ENCODE peak calls at places on chromosomes 13 and 19, in five cellular contexts. W is activated CD4-positive, CD25-positive, alpha-beta regulatory T cell treated with anti-CD3 and anti-CD28 coated beads, Interleukin-2, amount 50 U/mL, for 16 hours; A is NCI-H2171 treated with DMSO at 0.1 percent for 48 hours; N is EH; L is LHCN-M2. M is an unnamed sample.

GRCh38 chr19:46634045-46634655 is 1.9 kb downstream of the GNG8 start:
- DNase-seq in A (peak), W (peak), N (peak), L (peak), M (peak)

GRCh38 chr13:45817833-45818232 is 33.7 kb downstream of the SIAH3 start:
- DNase-seq in L (no peak), W (no peak), N (no peak), A (no peak), M (no peak)

GRCh38 chr19:44050740-44051653 is 839 bp upstream of the ZNF223 start:
- DNase-seq in W (no peak), N (peak), L (no peak), A (peak), M (no peak)

GRCh38 chr19:29587518-29587986 is 18.5 kb upstream of the POP4 start:
- DNase-seq in N (peak), W (peak), L (peak), A (no peak), M (peak)

GRCh38 chr13:29493796-29494195 is 101.7 kb downstream of the SLC7A1 start:
- DNase-seq in N (no peak), L (no peak), W (no peak), A (no peak), M (no peak)

GRCh38 chr19:4638828-4639530 is at the start of gene TNFAIP8L1:
- DNase-seq in N (peak), W (peak), A (peak), L (peak), M (peak)

GRCh38 chr19:35755550-35756371 is 1.1 kb downstream of the HSPB6 start:
- DNase-seq in L (no peak), A (no peak), N (peak), W (no peak), M (no peak)

GRCh38 chr13:80341771-80342271 is 895 bp upstream of the SPRY2 start:
- DNase-seq in N (peak), A (no peak), W (no peak), L (peak), M (no peak)

GRCh38 chr13:49776871-49777270 is 15.6 kb downstream of the KPNA3 start:
- DNase-seq in L (no peak), A (no peak), W (no peak), N (peak), M (no peak)

GRCh38 chr13:30664689-30665088 is 47.0 kb downstream of the USPL1 start:
- DNase-seq in L (no peak), A (no peak), N (no peak), W (no peak), M (no peak)

GRCh38 chr13:94168784-94169512 is 310.5 kb downstream of the DCT start:
- DNase-seq in W (no peak), A (no peak), N (no peak), L (no peak), M (no peak)

GRCh38 chr19:55348317-55349034 is 6.0 kb downstream of the COX6B2 start:
- DNase-seq in W (no peak), N (no peak), A (peak), L (no peak), M (no peak)

GRCh38 chr19:55580628-55581144 is at the start of gene ZNF579:
- DNase-seq in W (peak), L (peak), N (peak), A (peak), M (peak)

GRCh38 chr13:42574011-42574410 is at the start of gene TNFSF11:
- DNase-seq in L (no peak), A (no peak), N (no peak), W (no peak), M (no peak)

GRCh38 chr13:76019421-76020044 is 383.4 kb downstream of the LMO7 start:
- DNase-seq in L (no peak), W (no peak), N (no peak), A (no peak), M (no peak)

GRCh38 chr13:103184413-103184812 is 118.2 kb upstream of the SLC10A2 start:
- DNase-seq in N (no peak), A (no peak), L (no peak), W (no peak), M (no peak)

GRCh38 chr19:4067396-4068057 is 828 bp upstream of the ZBTB7A start:
- DNase-seq in W (no peak), L (no peak), N (peak), A (peak), M (no peak)

GRCh38 chr19:16497042-16497441 is 848 bp downstream of the C19orf44 start:
- DNase-seq in L (peak), W (no peak), A (no peak), N (peak), M (no peak)

GRCh38 chr19:50387176-50387867 is 3.2 kb downstream of the POLD1 start:
- DNase-seq in A (no peak), L (no peak), W (no peak), N (peak), M (no peak)

GRCh38 chr13:65154661-65155447 is 2075.3 kb downstream of the PCDH9 start:
- DNase-seq in A (no peak), W (no peak), N (no peak), L (no peak), M (no peak)

GRCh38 chr19:31350693-31351211 is 1.5 kb upstream of the TSHZ3 start:
- DNase-seq in N (peak), W (no peak), A (peak), L (peak), M (no peak)

GRCh38 chr19:16889883-16890460 is 1.2 kb downstream of the F2RL3 start:
- DNase-seq in W (no peak), N (no peak), L (no peak), A (no peak), M (no peak)

GRCh38 chr13:97226788-97227627 is 4.9 kb downstream of the MBNL2 start:
- DNase-seq in N (peak), A (peak), W (no peak), L (peak), M (no peak)

GRCh38 chr19:54160182-54160811 is 776 bp upstream of the LENG1 start:
- DNase-seq in W (no peak), L (no peak), N (peak), A (peak), M (no peak)

GRCh38 chr13:94033830-94034642 is 445.4 kb downstream of the DCT start:
- DNase-seq in L (peak), N (no peak), A (peak), W (no peak), M (no peak)

GRCh38 chr13:98751397-98752110 is 918 bp downstream of the SLC15A1 start:
- DNase-seq in A (peak), W (no peak), L (no peak), N (peak), M (no peak)

GRCh38 chr19:33649919-33650305 is 28.2 kb downstream of the CHST8 start:
- DNase-seq in N (no peak), W (no peak), A (no peak), L (no peak), M (no peak)

GRCh38 chr19:1624458-1624857 is 19.2 kb upstream of the UQCR11 start:
- DNase-seq in L (peak), W (no peak), N (peak), A (peak), M (no peak)

GRCh38 chr19:35164418-35164817 is 9.9 kb downstream of the FXYD5 start:
- DNase-seq in W (no peak), N (no peak), A (no peak), L (no peak), M (no peak)

GRCh38 chr13:20487927-20488326 is 37.7 kb downstream of the CRYL1 start:
- DNase-seq in L (no peak), A (peak), N (no peak), W (no peak), M (no peak)

GRCh38 chr19:30391554-30392551 is 19.7 kb downstream of the ZNF536 start:
- DNase-seq in N (no peak), A (peak), L (no peak), W (no peak), M (no peak)

GRCh38 chr13:50936681-50937080 is 27.1 kb downstream of the RNASEH2B start:
- DNase-seq in L (no peak), A (no peak), N (no peak), W (no peak), M (no peak)

GRCh38 chr13:45718992-45719391 is 16.9 kb downstream of the CBY2 start:
- DNase-seq in A (no peak), W (no peak), N (peak), L (no peak), M (no peak)

GRCh38 chr13:42041684-42042035 is 6.8 kb upstream of the DGKH start:
- DNase-seq in N (peak), L (peak), W (no peak), A (no peak), M (no peak)

M was measured in stimulated activated CD8-positive, alpha-beta memory T cell treated with anti-CD3 and anti-CD28 coated beads, Interleukin-15, amount 100 ng/mL, for 4 hours.